ENCODE peak calls at places on chromosomes 16 and 17, in six cellular contexts. M is IMR-90, T is H9, S is mesenchymal stem cell, X is H1, E is trophoblast cell. F is an unnamed sample.

GRCh38 chr16:66422366-66422765 is 4.7 kb upstream of the BEAN1 start:
- DNase-seq in E (no peak), S (no peak), M (no peak), X (no peak), T (no peak), F (no peak)

GRCh38 chr17:68346448-68346847 is 55.2 kb downstream of the ARSG start:
- DNase-seq in T (no peak), E (no peak), X (no peak), M (no peak), S (no peak), F (no peak)

GRCh38 chr16:49274936-49275730 is 6.5 kb downstream of the CBLN1 start:
- DNase-seq in T (peak), E (no peak), X (peak), S (no peak), M (no peak), F (no peak)

GRCh38 chr16:85912271-85912974 is 13.5 kb downstream of the IRF8 start:
- DNase-seq in M (peak), S (peak), X (no peak), T (no peak), E (no peak), F (no peak)

GRCh38 chr17:57441270-57441600 is 184.9 kb downstream of the MSI2 start:
- DNase-seq in T (no peak), E (no peak), X (no peak), M (no peak), S (no peak), F (no peak)

GRCh38 chr16:25012525-25012991 is 2.6 kb downstream of the ARHGAP17 start:
- DNase-seq in X (no peak), M (peak), S (peak), T (no peak), E (peak), F (no peak)

GRCh38 chr16:4572715-4573114 is 16.6 kb downstream of the C16orf96 start:
- DNase-seq in T (no peak), E (no peak), S (no peak), X (no peak), M (no peak), F (no peak)

GRCh38 chr17:77101521-77102410 is 39.0 kb upstream of the SEC14L1 start:
- DNase-seq in X (no peak), S (no peak), T (no peak), M (no peak), E (no peak), F (no peak)

GRCh38 chr16:519841-520687 is 7.4 kb upstream of the CAPN15 start:
- DNase-seq in X (no peak), M (no peak), S (no peak), T (no peak), E (no peak), F (no peak)

GRCh38 chr17:66724581-66725341 is 110.2 kb upstream of the CACNG5 start:
- DNase-seq in X (no peak), E (no peak), S (peak), M (peak), T (peak), F (no peak)

GRCh38 chr16:48559462-48560211 is 50.3 kb downstream of the N4BP1 start:
- DNase-seq in X (no peak), M (peak), E (no peak), S (no peak), T (peak), F (no peak)

GRCh38 chr17:4950075-4950756 is 703 bp upstream of the ENO3 start:
- DNase-seq in S (no peak), M (no peak), E (no peak), X (peak), T (peak), F (no peak)

GRCh38 chr16:31484491-31485171 is 1.7 kb downstream of the SLC5A2 start:
- DNase-seq in E (no peak), T (peak), M (no peak), X (no peak), S (no peak), F (no peak)

GRCh38 chr16:30896203-30896889 is at the start of gene CTF1:
- DNase-seq in T (peak), X (peak), E (peak), S (peak), M (peak), F (peak)

GRCh38 chr16:19583665-19584300 is 28.3 kb downstream of the VPS35L start:
- DNase-seq in X (no peak), E (no peak), T (no peak), S (peak), M (peak), F (peak)

GRCh38 chr17:2564876-2565275 is 28.6 kb upstream of the PAFAH1B1 start:
- DNase-seq in M (no peak), S (no peak), T (no peak), E (no peak), X (no peak), F (no peak)

GRCh38 chr16:88785106-88785924 is at the start of gene PIEZO1:
- DNase-seq in M (peak), T (no peak), X (no peak), S (peak), E (no peak), F (no peak)

GRCh38 chr17:2435181-2435741 is 34.4 kb upstream of the MNT start:
- DNase-seq in M (peak), E (no peak), S (no peak), T (peak), X (peak), F (peak)

GRCh38 chr16:88941051-88941932 is 35.7 kb downstream of the CBFA2T3 start:
- DNase-seq in X (no peak), E (no peak), M (no peak), S (no peak), T (no peak), F (no peak)

GRCh38 chr17:55674107-55674506 is 48.6 kb downstream of the TMEM100 start:
- DNase-seq in M (no peak), T (no peak), E (no peak), S (peak), X (no peak), F (no peak)

GRCh38 chr16:49350265-49351103 is 23.1 kb upstream of the C16orf78 start:
- DNase-seq in S (peak), T (peak), X (peak), E (peak), M (peak), F (peak)

GRCh38 chr17:44095647-44096496 is 25.3 kb downstream of the G6PC3 start:
- DNase-seq in M (peak), T (peak), S (peak), X (peak), E (peak), F (peak)

GRCh38 chr16:1477033-1477432 is 2.2 kb upstream of the CLCN7 start:
- DNase-seq in E (no peak), X (no peak), M (no peak), S (no peak), T (no peak), F (no peak)

GRCh38 chr16:66858740-66859396 is 14.7 kb downstream of the CA7 start:
- DNase-seq in E (no peak), X (no peak), S (peak), T (no peak), M (peak), F (no peak)

GRCh38 chr17:8056232-8056975 is 17.5 kb downstream of the ALOX15B start:
- DNase-seq in X (no peak), M (peak), E (peak), S (peak), T (no peak), F (no peak)

GRCh38 chr17:1515640-1516402 is 591 bp downstream of the INPP5K start:
- DNase-seq in E (peak), T (peak), S (peak), M (peak), X (peak), F (peak)

GRCh38 chr17:54021418-54021817 is 198.7 kb downstream of the KIF2B start:
- DNase-seq in E (no peak), M (no peak), X (no peak), S (no peak), T (no peak), F (no peak)

GRCh38 chr16:72848759-72849664 is 198.9 kb downstream of the ZFHX3 start:
- DNase-seq in S (peak), E (no peak), T (no peak), X (no peak), M (peak), F (no peak)

DNA sequence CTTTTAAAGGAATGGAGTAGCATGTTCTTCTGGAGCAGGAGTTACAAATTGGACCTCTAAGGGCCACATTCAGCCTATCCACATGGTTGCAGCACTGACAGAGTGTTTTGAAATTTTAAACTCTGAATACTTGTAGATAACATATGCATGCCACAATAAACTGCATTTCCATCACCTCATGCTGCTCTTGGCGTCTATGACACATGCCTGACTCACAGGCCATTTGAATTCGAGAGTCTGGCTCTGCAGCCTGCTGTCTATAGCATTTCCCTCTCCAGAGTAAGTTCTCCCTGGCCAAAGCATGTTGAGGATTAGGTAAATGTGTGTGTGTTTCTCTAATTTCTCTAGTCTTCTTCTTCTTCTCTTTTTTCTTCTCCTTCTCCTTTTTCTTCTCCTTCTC is 28.7 kb upstream of the MYOCD start:
- DNase-seq in E (peak), T (no peak), S (peak), X (no peak), M (peak), F (no peak)
- H3K18ac ChIP-seq in E (no peak), T (no peak), S (no peak), X (no peak), M (no peak), F (no peak)

DNA sequence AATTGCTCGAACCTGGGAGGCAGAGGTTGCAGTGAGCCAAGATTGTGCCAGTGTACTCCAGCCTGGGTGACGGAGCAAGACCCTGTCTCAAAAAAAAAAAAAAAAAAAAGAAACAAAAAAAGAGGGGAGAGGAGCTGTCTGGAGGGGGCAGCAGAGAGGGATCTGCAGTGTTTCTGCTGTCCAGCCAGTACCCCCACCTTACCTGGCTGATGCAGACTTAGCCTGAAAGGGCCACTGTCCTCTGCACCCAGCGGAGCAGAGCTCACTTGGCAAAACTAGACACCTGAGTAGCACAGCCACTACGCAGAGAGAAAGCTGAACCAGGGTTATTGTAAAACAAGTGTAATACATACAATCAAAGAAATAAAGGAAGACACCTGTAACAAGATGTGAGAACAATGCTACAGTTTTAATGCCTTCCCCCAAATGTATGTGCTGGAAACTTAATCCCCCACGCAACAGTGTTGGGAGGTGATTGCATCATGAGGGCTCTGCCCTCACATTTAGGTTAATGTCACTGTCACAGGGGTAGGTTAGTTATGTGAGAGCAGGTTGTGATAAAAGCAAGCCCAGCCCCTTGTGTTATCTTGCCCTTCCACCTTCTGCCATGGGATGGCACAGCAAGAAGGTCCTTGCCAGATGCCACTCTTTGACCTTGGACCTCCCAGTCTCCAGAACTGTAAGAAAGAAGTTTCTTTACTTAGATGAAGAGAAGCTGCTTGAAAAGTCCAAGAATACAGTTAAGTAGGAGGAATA is 211.2 kb downstream of the RPTOR start:
- DNase-seq in S (no peak), M (no peak), E (no peak), X (no peak), T (no peak), F (no peak)
- H4K91ac ChIP-seq in S (no peak), M (peak), E (no peak), X (no peak), T (no peak), F (no peak)

DNA sequence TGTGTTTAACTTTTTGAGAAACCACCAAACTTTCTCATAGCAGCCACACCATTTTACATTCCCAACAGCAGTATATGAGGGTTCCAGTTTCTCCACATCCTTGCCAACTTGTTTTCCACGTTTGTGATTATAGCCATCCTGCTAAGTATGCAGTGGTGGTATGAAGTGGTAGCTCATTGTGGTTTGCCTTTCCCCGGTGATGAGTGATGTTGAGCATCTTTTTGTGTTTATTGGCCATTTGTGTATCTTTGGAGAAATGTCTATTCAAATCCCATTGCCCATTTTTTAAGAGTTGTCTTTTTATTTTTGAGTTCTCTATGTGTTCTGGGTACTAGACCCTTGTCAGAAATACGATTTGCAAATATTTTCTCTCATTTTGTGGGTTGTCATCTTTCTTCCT is 17.4 kb downstream of the SF3B3 start:
- DNase-seq in X (no peak), S (no peak), E (no peak), M (no peak), T (no peak), F (no peak)
- H3K18ac ChIP-seq in X (no peak), S (no peak), E (no peak), M (no peak), T (no peak), F (no peak)

DNA sequence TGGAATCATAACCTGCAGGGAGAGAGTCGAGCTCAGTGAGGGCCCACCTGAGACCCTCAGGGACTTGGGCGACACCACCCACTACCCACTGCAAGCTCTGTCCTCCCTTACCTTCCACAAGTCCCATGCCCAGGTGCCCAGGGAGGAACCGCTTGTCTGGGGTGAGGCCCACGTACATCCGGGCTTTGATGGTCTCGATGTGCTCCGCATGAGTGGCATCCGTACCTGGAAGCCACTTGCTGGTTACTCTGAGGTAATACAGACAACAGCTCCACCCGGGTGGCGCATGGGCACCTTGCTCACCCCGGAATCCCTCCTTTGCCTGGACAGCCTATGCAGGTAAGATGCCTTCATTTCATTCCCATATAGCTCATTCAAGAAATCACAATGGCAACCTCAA is 24.8 kb downstream of the MIEF2 start:
- DNase-seq in X (no peak), T (no peak), E (no peak), S (no peak), M (no peak), F (no peak)
- H4K91ac ChIP-seq in X (no peak), T (no peak), E (no peak), S (no peak), M (no peak), F (no peak)

GRCh38 chr17:18224053-18224427 is 1.4 kb upstream of the LLGL1 start:
- DNase-seq in X (no peak), M (no peak), S (no peak), E (no peak), T (peak), F (no peak)

GRCh38 chr17:18226284-18226945 is 980 bp downstream of the LLGL1 start:
- DNase-seq in S (no peak), M (peak), X (no peak), T (no peak), E (no peak), F (no peak)

GRCh38 chr17:18225121-18225561 is 294 bp upstream of the LLGL1 start:
- DNase-seq in T (peak), M (peak), E (peak), S (peak), X (peak), F (peak)

GRCh38 chr17:18225562-18226283 is at the start of gene LLGL1:
- DNase-seq in X (peak), T (no peak), S (peak), M (no peak), E (no peak), F (no peak)

DNA sequence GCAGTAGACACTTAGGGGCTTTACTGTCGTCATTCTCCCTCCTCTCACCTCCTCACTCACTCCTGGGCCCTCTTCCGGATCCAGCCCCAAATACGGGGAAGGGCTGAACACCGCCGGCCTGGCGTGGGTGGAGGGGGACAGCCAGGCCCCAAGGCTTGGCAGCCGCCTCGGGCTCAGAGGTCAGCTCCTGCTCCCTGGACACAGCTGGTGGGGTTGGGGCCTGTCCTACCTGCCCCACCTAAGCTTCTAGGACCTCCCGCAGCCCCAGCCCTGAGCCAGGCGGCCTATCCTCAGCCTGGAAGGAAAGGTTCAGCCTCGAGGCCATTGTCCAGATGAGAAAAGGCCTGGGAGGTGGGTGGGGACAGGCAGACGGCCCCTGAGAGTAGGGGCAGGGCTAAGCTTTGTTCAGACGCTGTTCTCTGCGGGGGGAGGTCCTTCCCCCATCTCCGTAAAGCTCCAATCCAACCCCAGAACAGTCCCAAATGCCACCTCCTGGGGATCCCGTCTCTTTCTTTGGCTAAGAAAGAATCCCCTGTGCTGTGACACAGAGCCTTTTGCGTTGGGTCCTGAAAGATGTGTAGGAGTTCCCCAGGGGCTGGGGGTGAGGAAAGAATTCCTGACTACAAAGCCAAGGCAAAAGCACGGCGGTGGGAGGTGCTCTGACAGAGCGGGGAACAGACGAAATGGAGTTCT is 861 bp upstream of the LLGL1 start:
- DNase-seq in T (peak), M (peak), E (no peak), X (peak), S (peak), F (peak)
- H3K18ac ChIP-seq in T (peak), M (peak), E (peak), X (peak), S (peak), F (peak)

GRCh38 chr17:47855737-47856136 is 4.8 kb upstream of the SP6 start:
- DNase-seq in X (no peak), M (no peak), T (no peak), S (no peak), E (no peak), F (no peak)
- H4K91ac ChIP-seq in X (no peak), M (no peak), T (no peak), S (no peak), E (no peak), F (no peak)

F was measured in neuronal stem cell.